ENCODE peak calls at places on chromosome 1, in seven cellular contexts. I, Y, P, S, N, Q and E are unnamed samples.

GRCh38 chr1:25523512-25523911 is 19.9 kb upstream of the LDLRAP1 start:
- DNase-seq in I (no peak), Y (peak; percentile 35), P (no peak), S (peak; percentile 51), N (no peak), Q (no peak), E (no peak)

GRCh38 chr1:183590225-183591191 is at the start of gene NCF2:
- DNase-seq in I (no peak), Y (no peak), P (no peak), S (no peak), N (no peak), Q (no peak), E (peak; percentile 69)

GRCh38 chr1:149978547-149979023 is 31.9 kb downstream of the OTUD7B start:
- DNase-seq in I (no peak), Y (no peak), P (no peak), S (peak; percentile 43), N (no peak), Q (no peak), E (peak; percentile 51)

GRCh38 chr1:109438798-109439297 is 12.6 kb upstream of the PSMA5 start:
- DNase-seq in I (no peak), Y (no peak), P (peak; percentile 83), S (peak; percentile 55), N (no peak), Q (no peak), E (no peak)

GRCh38 chr1:161946071-161946987 is 77.3 kb downstream of the OLFML2B start:
- DNase-seq in I (no peak), Y (no peak), P (no peak), S (no peak), N (no peak), Q (no peak), E (no peak)

GRCh38 chr1:163137556-163138265 is 65.0 kb downstream of the RGS5 start:
- DNase-seq in I (no peak), Y (no peak), P (no peak), S (no peak), N (no peak), Q (no peak), E (no peak)

GRCh38 chr1:154851392-154852177 is 18.5 kb downstream of the KCNN3 start:
- DNase-seq in I (no peak), Y (no peak), P (no peak), S (no peak), N (no peak), Q (no peak), E (no peak)

GRCh38 chr1:31959941-31960340 is 21.8 kb upstream of the PTP4A2 start:
- DNase-seq in I (no peak), Y (no peak), P (no peak), S (no peak), N (peak; percentile 13), Q (no peak), E (no peak)

GRCh38 chr1:119799599-119800177 is 11.6 kb downstream of the REG4 start:
- DNase-seq in I (no peak), Y (no peak), P (no peak), S (no peak), N (no peak), Q (no peak), E (no peak)

GRCh38 chr1:2596530-2597333 is 10.2 kb downstream of the PRXL2B start:
- DNase-seq in I (no peak), Y (no peak), P (no peak), S (no peak), N (peak; percentile 57), Q (no peak), E (no peak)